ENCODE peak calls at places on chromosomes 3 and 15, in eight cellular contexts. B, N, Y, A, Z, R, E and X are unnamed samples.

GRCh38 chr3:45776611-45777010 is 19.7 kb downstream of the SLC6A20 start:
- DNase-seq in B (no peak), N (peak; percentile 16), Y (no peak), A (no peak), Z (no peak), R (no peak), E (peak; percentile 73), X (no peak)

GRCh38 chr3:160618878-160619277 is 53.5 kb upstream of the KPNA4 start:
- DNase-seq in B (no peak), N (no peak), Y (no peak), A (no peak), Z (no peak), R (no peak), E (no peak), X (no peak)

GRCh38 chr15:81531141-81531592 is 157.2 kb upstream of the TMC3 start:
- DNase-seq in B (no peak), N (peak; percentile 22), Y (no peak), A (no peak), Z (no peak), R (peak; percentile 30), E (no peak), X (no peak)

GRCh38 chr3:39294446-39295183 is 14.8 kb upstream of the CX3CR1 start:
- DNase-seq in B (no peak), N (no peak), Y (no peak), A (no peak), Z (no peak), R (no peak), E (no peak), X (no peak)

GRCh38 chr15:45794304-45794703 is 159.5 kb downstream of the SQOR start:
- DNase-seq in B (no peak), N (no peak), Y (no peak), A (no peak), Z (no peak), R (no peak), E (no peak), X (no peak)

GRCh38 chr15:55407631-55407948 is 569 bp downstream of the CCPG1 start:
- DNase-seq in B (no peak), N (peak; percentile 28), Y (no peak), A (peak; percentile 7), Z (no peak), R (no peak), E (no peak), X (no peak)

GRCh38 chr3:196012481-196012880 is 69.4 kb downstream of the TFRC start:
- DNase-seq in B (no peak), N (peak; percentile 6), Y (no peak), A (no peak), Z (no peak), R (no peak), E (no peak), X (no peak)

GRCh38 chr3:54538346-54538745 is 389.5 kb downstream of the LRTM1 start:
- DNase-seq in B (no peak), N (no peak), Y (no peak), A (peak; percentile 74), Z (no peak), R (no peak), E (no peak), X (no peak)

GRCh38 chr3:18580268-18580667 is 155.1 kb upstream of the SATB1 start:
- DNase-seq in B (no peak), N (no peak), Y (no peak), A (no peak), Z (no peak), R (no peak), E (peak; percentile 24), X (no peak)

GRCh38 chr15:53588773-53589172 is 170.7 kb downstream of the WDR72 start:
- DNase-seq in B (no peak), N (no peak), Y (no peak), A (no peak), Z (no peak), R (no peak), E (no peak), X (no peak)

GRCh38 chr3:160931474-160931873 is 173.7 kb downstream of the B3GALNT1 start:
- DNase-seq in B (no peak), N (peak; percentile 14), Y (no peak), A (no peak), Z (no peak), R (no peak), E (no peak), X (no peak)

GRCh38 chr3:115040673-115041286 is 106.3 kb downstream of the ZBTB20 start:
- DNase-seq in B (peak; percentile 30), N (peak; percentile 72), Y (no peak), A (peak; percentile 24), Z (no peak), R (peak; percentile 29), E (peak; percentile 8), X (no peak)

GRCh38 chr3:32973982-32974381 is 22.5 kb downstream of the CCR4 start:
- DNase-seq in B (no peak), N (no peak), Y (no peak), A (no peak), Z (no peak), R (no peak), E (no peak), X (no peak)

GRCh38 chr15:35293353-35294130 is 208.4 kb upstream of the NANOGP8 start:
- DNase-seq in B (no peak), N (peak; percentile 52), Y (no peak), A (peak; percentile 38), Z (no peak), R (no peak), E (no peak), X (no peak)

GRCh38 chr3:184952671-184953070 is 140.7 kb downstream of the VPS8 start:
- DNase-seq in B (no peak), N (peak; percentile 26), Y (no peak), A (no peak), Z (no peak), R (no peak), E (no peak), X (no peak)

GRCh38 chr3:61896251-61896650 is 334.9 kb downstream of the PTPRG start:
- DNase-seq in B (no peak), N (no peak), Y (no peak), A (no peak), Z (no peak), R (no peak), E (peak; percentile 4), X (no peak)

GRCh38 chr15:66850078-66850991 is 148.3 kb downstream of the SMAD6 start:
- DNase-seq in B (no peak), N (no peak), Y (no peak), A (no peak), Z (no peak), R (peak; percentile 69), E (no peak), X (no peak)

GRCh38 chr15:49645937-49646336 is 25.1 kb downstream of the DTWD1 start:
- DNase-seq in B (no peak), N (peak; percentile 51), Y (peak; percentile 39), A (no peak), Z (no peak), R (peak; percentile 22), E (peak; percentile 65), X (no peak)

GRCh38 chr3:131081224-131081623 is 54.5 kb downstream of the NEK11 start:
- DNase-seq in B (no peak), N (peak; percentile 12), Y (no peak), A (no peak), Z (no peak), R (no peak), E (no peak), X (no peak)

GRCh38 chr3:12601072-12601471 is 44.2 kb downstream of the MKRN2 start:
- DNase-seq in B (no peak), N (peak; percentile 31), Y (no peak), A (no peak), Z (no peak), R (no peak), E (no peak), X (no peak)

GRCh38 chr15:95880630-95881029 is 449.9 kb upstream of the NR2F2 start:
- DNase-seq in B (no peak), N (no peak), Y (no peak), A (no peak), Z (no peak), R (no peak), E (no peak), X (no peak)

GRCh38 chr3:31977736-31978135 is 3.3 kb downstream of the OSBPL10 start:
- DNase-seq in B (no peak), N (no peak), Y (no peak), A (no peak), Z (no peak), R (no peak), E (no peak), X (no peak)

GRCh38 chr3:36497234-36497633 is 116.9 kb downstream of the STAC start:
- DNase-seq in B (no peak), N (no peak), Y (no peak), A (no peak), Z (no peak), R (no peak), E (no peak), X (no peak)

GRCh38 chr3:129888739-129889138 is 4.8 kb downstream of the TMCC1 start:
- DNase-seq in B (no peak), N (peak; percentile 73), Y (no peak), A (no peak), Z (no peak), R (no peak), E (no peak), X (no peak)

GRCh38 chr3:150324825-150325224 is 83.3 kb upstream of the TSC22D2 start:
- DNase-seq in B (no peak), N (no peak), Y (no peak), A (no peak), Z (no peak), R (no peak), E (no peak), X (no peak)

GRCh38 chr15:57375827-57376694 is at the start of gene CGNL1:
- DNase-seq in B (peak; percentile 3), N (peak; percentile 59), Y (no peak), A (peak; percentile 92), Z (no peak), R (peak; percentile 69), E (no peak), X (no peak)